ENCODE peak calls at places on chromosomes 12 and 14, in ten cellular contexts. One of them, this sample, is unnamed.

GRCh38 chr12:87266305-87266704 is 762.9 kb downstream of the C12orf50 start:
- DNase-seq in EL: no peak
- DNase-seq in NCI-H1694 treated with DMSO at 0.1 percent for 48 hours: no peak
- DNase-seq in smooth muscle cell of the brain vasculature: no peak
- DNase-seq in NAMALWA: peak
- DNase-seq in esophagus squamous epithelium: no peak
- DNase-seq in stimulated activated CD4-positive, alpha-beta T cell treated with anti-CD3 and anti-CD28 coated beads, Interleukin-4, amount 100 ng/mL, for 24 hours: no peak
- DNase-seq in left colon: no peak
- DNase-seq in CD4-positive, alpha-beta T cell: no peak
- DNase-seq in pons: no peak
- DNase-seq in this sample: no peak

GRCh38 chr14:59847711-59848110 is 22.9 kb downstream of the RTN1 start:
- DNase-seq in EL: no peak
- DNase-seq in NCI-H1694 treated with DMSO at 0.1 percent for 48 hours: no peak
- DNase-seq in smooth muscle cell of the brain vasculature: no peak
- DNase-seq in NAMALWA: no peak
- DNase-seq in esophagus squamous epithelium: no peak
- DNase-seq in stimulated activated CD4-positive, alpha-beta T cell treated with anti-CD3 and anti-CD28 coated beads, Interleukin-4, amount 100 ng/mL, for 24 hours: no peak
- DNase-seq in left colon: no peak
- DNase-seq in CD4-positive, alpha-beta T cell: no peak
- DNase-seq in pons: no peak
- DNase-seq in this sample: no peak

GRCh38 chr12:110661337-110661972 is 27.5 kb downstream of the HVCN1 start:
- DNase-seq in EL: no peak
- DNase-seq in NCI-H1694 treated with DMSO at 0.1 percent for 48 hours: no peak
- DNase-seq in smooth muscle cell of the brain vasculature: no peak
- DNase-seq in NAMALWA: peak
- DNase-seq in esophagus squamous epithelium: no peak
- DNase-seq in stimulated activated CD4-positive, alpha-beta T cell treated with anti-CD3 and anti-CD28 coated beads, Interleukin-4, amount 100 ng/mL, for 24 hours: peak
- DNase-seq in left colon: peak
- DNase-seq in CD4-positive, alpha-beta T cell: no peak
- DNase-seq in pons: peak
- DNase-seq in this sample: no peak

GRCh38 chr12:19465711-19466110 is 26.4 kb downstream of the AEBP2 start:
- DNase-seq in EL: no peak
- DNase-seq in NCI-H1694 treated with DMSO at 0.1 percent for 48 hours: no peak
- DNase-seq in smooth muscle cell of the brain vasculature: no peak
- DNase-seq in NAMALWA: no peak
- DNase-seq in esophagus squamous epithelium: no peak
- DNase-seq in stimulated activated CD4-positive, alpha-beta T cell treated with anti-CD3 and anti-CD28 coated beads, Interleukin-4, amount 100 ng/mL, for 24 hours: no peak
- DNase-seq in left colon: no peak
- DNase-seq in CD4-positive, alpha-beta T cell: no peak
- DNase-seq in pons: no peak
- DNase-seq in this sample: no peak

GRCh38 chr14:68695326-68695768 is 97.5 kb downstream of the ZFP36L1 start:
- DNase-seq in EL: peak
- DNase-seq in NCI-H1694 treated with DMSO at 0.1 percent for 48 hours: no peak
- DNase-seq in smooth muscle cell of the brain vasculature: no peak
- DNase-seq in NAMALWA: no peak
- DNase-seq in esophagus squamous epithelium: no peak
- DNase-seq in stimulated activated CD4-positive, alpha-beta T cell treated with anti-CD3 and anti-CD28 coated beads, Interleukin-4, amount 100 ng/mL, for 24 hours: peak
- DNase-seq in left colon: peak
- DNase-seq in CD4-positive, alpha-beta T cell: no peak
- DNase-seq in pons: no peak
- DNase-seq in this sample: peak

GRCh38 chr12:122946690-122947271 is 19.5 kb downstream of the ABCB9 start:
- DNase-seq in EL: peak
- DNase-seq in NCI-H1694 treated with DMSO at 0.1 percent for 48 hours: no peak
- DNase-seq in smooth muscle cell of the brain vasculature: peak
- DNase-seq in NAMALWA: peak
- DNase-seq in esophagus squamous epithelium: peak
- DNase-seq in stimulated activated CD4-positive, alpha-beta T cell treated with anti-CD3 and anti-CD28 coated beads, Interleukin-4, amount 100 ng/mL, for 24 hours: peak
- DNase-seq in left colon: peak
- DNase-seq in CD4-positive, alpha-beta T cell: peak
- DNase-seq in pons: peak
- DNase-seq in this sample: peak

GRCh38 chr12:9881988-9882387 is 699 bp downstream of the KLRF2 start:
- DNase-seq in EL: no peak
- DNase-seq in NCI-H1694 treated with DMSO at 0.1 percent for 48 hours: no peak
- DNase-seq in smooth muscle cell of the brain vasculature: no peak
- DNase-seq in NAMALWA: no peak
- DNase-seq in esophagus squamous epithelium: no peak
- DNase-seq in stimulated activated CD4-positive, alpha-beta T cell treated with anti-CD3 and anti-CD28 coated beads, Interleukin-4, amount 100 ng/mL, for 24 hours: no peak
- DNase-seq in left colon: no peak
- DNase-seq in CD4-positive, alpha-beta T cell: no peak
- DNase-seq in pons: no peak
- DNase-seq in this sample: no peak

GRCh38 chr14:49882826-49883694 is 9.8 kb upstream of the ARF6 start:
- DNase-seq in EL: peak
- DNase-seq in NCI-H1694 treated with DMSO at 0.1 percent for 48 hours: no peak
- DNase-seq in smooth muscle cell of the brain vasculature: no peak
- DNase-seq in NAMALWA: no peak
- DNase-seq in esophagus squamous epithelium: no peak
- DNase-seq in stimulated activated CD4-positive, alpha-beta T cell treated with anti-CD3 and anti-CD28 coated beads, Interleukin-4, amount 100 ng/mL, for 24 hours: no peak
- DNase-seq in left colon: no peak
- DNase-seq in CD4-positive, alpha-beta T cell: no peak
- DNase-seq in pons: no peak
- DNase-seq in this sample: no peak

GRCh38 chr12:109844983-109845841 is 12.0 kb upstream of the TRPV4 start:
- DNase-seq in EL: peak
- DNase-seq in NCI-H1694 treated with DMSO at 0.1 percent for 48 hours: peak
- DNase-seq in smooth muscle cell of the brain vasculature: peak
- DNase-seq in NAMALWA: peak
- DNase-seq in esophagus squamous epithelium: no peak
- DNase-seq in stimulated activated CD4-positive, alpha-beta T cell treated with anti-CD3 and anti-CD28 coated beads, Interleukin-4, amount 100 ng/mL, for 24 hours: peak
- DNase-seq in left colon: peak
- DNase-seq in CD4-positive, alpha-beta T cell: peak
- DNase-seq in pons: peak
- DNase-seq in this sample: peak

GRCh38 chr14:103066399-103066798 is 9.1 kb upstream of the CDC42BPB start:
- DNase-seq in EL: no peak
- DNase-seq in NCI-H1694 treated with DMSO at 0.1 percent for 48 hours: no peak
- DNase-seq in smooth muscle cell of the brain vasculature: no peak
- DNase-seq in NAMALWA: no peak
- DNase-seq in esophagus squamous epithelium: no peak
- DNase-seq in stimulated activated CD4-positive, alpha-beta T cell treated with anti-CD3 and anti-CD28 coated beads, Interleukin-4, amount 100 ng/mL, for 24 hours: no peak
- DNase-seq in left colon: peak
- DNase-seq in CD4-positive, alpha-beta T cell: no peak
- DNase-seq in pons: no peak
- DNase-seq in this sample: no peak

GRCh38 chr12:92511776-92512175 is 191.0 kb upstream of the PLEKHG7 start:
- DNase-seq in EL: no peak
- DNase-seq in NCI-H1694 treated with DMSO at 0.1 percent for 48 hours: no peak
- DNase-seq in smooth muscle cell of the brain vasculature: no peak
- DNase-seq in NAMALWA: no peak
- DNase-seq in esophagus squamous epithelium: no peak
- DNase-seq in stimulated activated CD4-positive, alpha-beta T cell treated with anti-CD3 and anti-CD28 coated beads, Interleukin-4, amount 100 ng/mL, for 24 hours: no peak
- DNase-seq in left colon: no peak
- DNase-seq in CD4-positive, alpha-beta T cell: no peak
- DNase-seq in pons: peak
- DNase-seq in this sample: no peak

GRCh38 chr14:76101384-76101783 is 50.3 kb upstream of the GPATCH2L start:
- DNase-seq in EL: no peak
- DNase-seq in NCI-H1694 treated with DMSO at 0.1 percent for 48 hours: no peak
- DNase-seq in smooth muscle cell of the brain vasculature: no peak
- DNase-seq in NAMALWA: no peak
- DNase-seq in esophagus squamous epithelium: no peak
- DNase-seq in stimulated activated CD4-positive, alpha-beta T cell treated with anti-CD3 and anti-CD28 coated beads, Interleukin-4, amount 100 ng/mL, for 24 hours: no peak
- DNase-seq in left colon: peak
- DNase-seq in CD4-positive, alpha-beta T cell: no peak
- DNase-seq in pons: no peak
- DNase-seq in this sample: no peak

GRCh38 chr14:78767436-78767835 is 597.3 kb downstream of the NRXN3 start:
- DNase-seq in EL: no peak
- DNase-seq in NCI-H1694 treated with DMSO at 0.1 percent for 48 hours: no peak
- DNase-seq in smooth muscle cell of the brain vasculature: no peak
- DNase-seq in NAMALWA: no peak
- DNase-seq in esophagus squamous epithelium: no peak
- DNase-seq in stimulated activated CD4-positive, alpha-beta T cell treated with anti-CD3 and anti-CD28 coated beads, Interleukin-4, amount 100 ng/mL, for 24 hours: no peak
- DNase-seq in left colon: no peak
- DNase-seq in CD4-positive, alpha-beta T cell: no peak
- DNase-seq in pons: no peak
- DNase-seq in this sample: no peak

GRCh38 chr14:50312734-50313054 is 570 bp downstream of the DMAC2L start:
- DNase-seq in EL: no peak
- DNase-seq in NCI-H1694 treated with DMSO at 0.1 percent for 48 hours: peak
- DNase-seq in smooth muscle cell of the brain vasculature: no peak
- DNase-seq in NAMALWA: peak
- DNase-seq in esophagus squamous epithelium: no peak
- DNase-seq in stimulated activated CD4-positive, alpha-beta T cell treated with anti-CD3 and anti-CD28 coated beads, Interleukin-4, amount 100 ng/mL, for 24 hours: no peak
- DNase-seq in left colon: no peak
- DNase-seq in CD4-positive, alpha-beta T cell: no peak
- DNase-seq in pons: no peak
- DNase-seq in this sample: no peak

GRCh38 chr12:93387780-93388179 is 10.1 kb downstream of the NUDT4 start:
- DNase-seq in EL: peak
- DNase-seq in NCI-H1694 treated with DMSO at 0.1 percent for 48 hours: no peak
- DNase-seq in smooth muscle cell of the brain vasculature: no peak
- DNase-seq in NAMALWA: no peak
- DNase-seq in esophagus squamous epithelium: no peak
- DNase-seq in stimulated activated CD4-positive, alpha-beta T cell treated with anti-CD3 and anti-CD28 coated beads, Interleukin-4, amount 100 ng/mL, for 24 hours: peak
- DNase-seq in left colon: no peak
- DNase-seq in CD4-positive, alpha-beta T cell: no peak
- DNase-seq in pons: no peak
- DNase-seq in this sample: no peak

GRCh38 chr14:61567838-61568571 is 127.3 kb upstream of the HIF1A start:
- DNase-seq in EL: no peak
- DNase-seq in NCI-H1694 treated with DMSO at 0.1 percent for 48 hours: no peak
- DNase-seq in smooth muscle cell of the brain vasculature: no peak
- DNase-seq in NAMALWA: peak
- DNase-seq in esophagus squamous epithelium: no peak
- DNase-seq in stimulated activated CD4-positive, alpha-beta T cell treated with anti-CD3 and anti-CD28 coated beads, Interleukin-4, amount 100 ng/mL, for 24 hours: no peak
- DNase-seq in left colon: no peak
- DNase-seq in CD4-positive, alpha-beta T cell: no peak
- DNase-seq in pons: no peak
- DNase-seq in this sample: peak

GRCh38 chr12:54432815-54433164 is 13.7 kb upstream of the ITGA5 start:
- DNase-seq in EL: no peak
- DNase-seq in NCI-H1694 treated with DMSO at 0.1 percent for 48 hours: no peak
- DNase-seq in smooth muscle cell of the brain vasculature: no peak
- DNase-seq in NAMALWA: no peak
- DNase-seq in esophagus squamous epithelium: no peak
- DNase-seq in stimulated activated CD4-positive, alpha-beta T cell treated with anti-CD3 and anti-CD28 coated beads, Interleukin-4, amount 100 ng/mL, for 24 hours: no peak
- DNase-seq in left colon: no peak
- DNase-seq in CD4-positive, alpha-beta T cell: no peak
- DNase-seq in pons: no peak
- DNase-seq in this sample: no peak

GRCh38 chr12:93415723-93416464 is 25.9 kb downstream of the UBE2N start:
- DNase-seq in EL: peak
- DNase-seq in NCI-H1694 treated with DMSO at 0.1 percent for 48 hours: no peak
- DNase-seq in smooth muscle cell of the brain vasculature: no peak
- DNase-seq in NAMALWA: peak
- DNase-seq in esophagus squamous epithelium: no peak
- DNase-seq in stimulated activated CD4-positive, alpha-beta T cell treated with anti-CD3 and anti-CD28 coated beads, Interleukin-4, amount 100 ng/mL, for 24 hours: no peak
- DNase-seq in left colon: no peak
- DNase-seq in CD4-positive, alpha-beta T cell: no peak
- DNase-seq in pons: no peak
- DNase-seq in this sample: no peak

GRCh38 chr14:22614240-22614799 is 16.2 kb downstream of the ABHD4 start:
- DNase-seq in EL: peak
- DNase-seq in NCI-H1694 treated with DMSO at 0.1 percent for 48 hours: no peak
- DNase-seq in smooth muscle cell of the brain vasculature: no peak
- DNase-seq in NAMALWA: peak
- DNase-seq in esophagus squamous epithelium: no peak
- DNase-seq in stimulated activated CD4-positive, alpha-beta T cell treated with anti-CD3 and anti-CD28 coated beads, Interleukin-4, amount 100 ng/mL, for 24 hours: no peak
- DNase-seq in left colon: no peak
- DNase-seq in CD4-positive, alpha-beta T cell: no peak
- DNase-seq in pons: no peak
- DNase-seq in this sample: peak

GRCh38 chr12:106906715-106907114 is 49.0 kb upstream of the TMEM263 start:
- DNase-seq in EL: no peak
- DNase-seq in NCI-H1694 treated with DMSO at 0.1 percent for 48 hours: no peak
- DNase-seq in smooth muscle cell of the brain vasculature: no peak
- DNase-seq in NAMALWA: no peak
- DNase-seq in esophagus squamous epithelium: no peak
- DNase-seq in stimulated activated CD4-positive, alpha-beta T cell treated with anti-CD3 and anti-CD28 coated beads, Interleukin-4, amount 100 ng/mL, for 24 hours: no peak
- DNase-seq in left colon: no peak
- DNase-seq in CD4-positive, alpha-beta T cell: no peak
- DNase-seq in pons: no peak
- DNase-seq in this sample: no peak

GRCh38 chr12:108000111-108000510 is 129.0 kb upstream of the WSCD2 start:
- DNase-seq in EL: no peak
- DNase-seq in NCI-H1694 treated with DMSO at 0.1 percent for 48 hours: no peak
- DNase-seq in smooth muscle cell of the brain vasculature: no peak
- DNase-seq in NAMALWA: no peak
- DNase-seq in esophagus squamous epithelium: no peak
- DNase-seq in stimulated activated CD4-positive, alpha-beta T cell treated with anti-CD3 and anti-CD28 coated beads, Interleukin-4, amount 100 ng/mL, for 24 hours: no peak
- DNase-seq in left colon: no peak
- DNase-seq in CD4-positive, alpha-beta T cell: no peak
- DNase-seq in pons: no peak
- DNase-seq in this sample: no peak

GRCh38 chr14:96206461-96206860 is 1.8 kb downstream of the BDKRB2 start:
- DNase-seq in EL: no peak
- DNase-seq in NCI-H1694 treated with DMSO at 0.1 percent for 48 hours: no peak
- DNase-seq in smooth muscle cell of the brain vasculature: no peak
- DNase-seq in NAMALWA: no peak
- DNase-seq in esophagus squamous epithelium: no peak
- DNase-seq in stimulated activated CD4-positive, alpha-beta T cell treated with anti-CD3 and anti-CD28 coated beads, Interleukin-4, amount 100 ng/mL, for 24 hours: no peak
- DNase-seq in left colon: peak
- DNase-seq in CD4-positive, alpha-beta T cell: no peak
- DNase-seq in pons: no peak
- DNase-seq in this sample: no peak

GRCh38 chr12:113818833-113819232 is 147.3 kb downstream of the RBM19 start:
- DNase-seq in EL: no peak
- DNase-seq in NCI-H1694 treated with DMSO at 0.1 percent for 48 hours: peak
- DNase-seq in smooth muscle cell of the brain vasculature: no peak
- DNase-seq in NAMALWA: no peak
- DNase-seq in esophagus squamous epithelium: no peak
- DNase-seq in stimulated activated CD4-positive, alpha-beta T cell treated with anti-CD3 and anti-CD28 coated beads, Interleukin-4, amount 100 ng/mL, for 24 hours: no peak
- DNase-seq in left colon: no peak
- DNase-seq in CD4-positive, alpha-beta T cell: no peak
- DNase-seq in pons: no peak
- DNase-seq in this sample: peak

GRCh38 chr14:69713976-69714716 is 52.8 kb upstream of the SRSF5 start:
- DNase-seq in EL: no peak
- DNase-seq in NCI-H1694 treated with DMSO at 0.1 percent for 48 hours: peak
- DNase-seq in smooth muscle cell of the brain vasculature: no peak
- DNase-seq in NAMALWA: no peak
- DNase-seq in esophagus squamous epithelium: no peak
- DNase-seq in stimulated activated CD4-positive, alpha-beta T cell treated with anti-CD3 and anti-CD28 coated beads, Interleukin-4, amount 100 ng/mL, for 24 hours: no peak
- DNase-seq in left colon: peak
- DNase-seq in CD4-positive, alpha-beta T cell: no peak
- DNase-seq in pons: no peak
- DNase-seq in this sample: no peak

This sample was measured in islet precursor cell.